ENCODE peak calls at places on chromosomes 13 and 19, in ten cellular contexts. One of them, this sample, is unnamed.

GRCh38 chr13:100382787-100383186 is 205.8 kb downstream of the GGACT start:
- DNase-seq in Calu3: no peak
- DNase-seq in upper lobe of right lung: no peak
- DNase-seq in fibroblast of pulmonary artery: peak
- DNase-seq in spleen: no peak
- DNase-seq in OCI-LY7: no peak
- DNase-seq in lower lobe of right lung: no peak
- DNase-seq in upper lobe of left lung: no peak
- DNase-seq in mammary epithelial cell: no peak
- DNase-seq in nephron progenitor cell: no peak
- DNase-seq in this sample: peak

GRCh38 chr19:58572818-58573657 is at the start of gene MZF1:
- DNase-seq in Calu3: peak
- DNase-seq in upper lobe of right lung: peak
- DNase-seq in fibroblast of pulmonary artery: peak
- DNase-seq in spleen: peak
- DNase-seq in OCI-LY7: peak
- DNase-seq in lower lobe of right lung: peak
- DNase-seq in upper lobe of left lung: peak
- DNase-seq in mammary epithelial cell: peak
- DNase-seq in nephron progenitor cell: peak
- DNase-seq in this sample: peak

GRCh38 chr13:73268306-73268705 is 209.5 kb downstream of the KLF5 start:
- DNase-seq in Calu3: no peak
- DNase-seq in upper lobe of right lung: no peak
- DNase-seq in fibroblast of pulmonary artery: peak
- DNase-seq in spleen: no peak
- DNase-seq in OCI-LY7: no peak
- DNase-seq in lower lobe of right lung: no peak
- DNase-seq in upper lobe of left lung: no peak
- DNase-seq in mammary epithelial cell: peak
- DNase-seq in nephron progenitor cell: no peak
- DNase-seq in this sample: peak

GRCh38 chr19:31110331-31110730 is 238.9 kb downstream of the TSHZ3 start:
- DNase-seq in Calu3: no peak
- DNase-seq in upper lobe of right lung: no peak
- DNase-seq in fibroblast of pulmonary artery: peak
- DNase-seq in spleen: no peak
- DNase-seq in OCI-LY7: no peak
- DNase-seq in lower lobe of right lung: no peak
- DNase-seq in upper lobe of left lung: no peak
- DNase-seq in mammary epithelial cell: peak
- DNase-seq in nephron progenitor cell: peak
- DNase-seq in this sample: peak

GRCh38 chr19:7833225-7834156 is 3.5 kb downstream of the EVI5L start:
- DNase-seq in Calu3: peak
- DNase-seq in upper lobe of right lung: peak
- DNase-seq in fibroblast of pulmonary artery: peak
- DNase-seq in spleen: peak
- DNase-seq in OCI-LY7: no peak
- DNase-seq in lower lobe of right lung: peak
- DNase-seq in upper lobe of left lung: peak
- DNase-seq in mammary epithelial cell: peak
- DNase-seq in nephron progenitor cell: no peak
- DNase-seq in this sample: peak

GRCh38 chr13:79435549-79435948 is 29.5 kb upstream of the RBM26 start:
- DNase-seq in Calu3: no peak
- DNase-seq in upper lobe of right lung: no peak
- DNase-seq in fibroblast of pulmonary artery: peak
- DNase-seq in spleen: no peak
- DNase-seq in OCI-LY7: no peak
- DNase-seq in lower lobe of right lung: no peak
- DNase-seq in upper lobe of left lung: no peak
- DNase-seq in mammary epithelial cell: peak
- DNase-seq in nephron progenitor cell: no peak
- DNase-seq in this sample: peak

GRCh38 chr19:35027009-35027408 is 3.3 kb upstream of the SCN1B start:
- DNase-seq in Calu3: no peak
- DNase-seq in upper lobe of right lung: no peak
- DNase-seq in fibroblast of pulmonary artery: no peak
- DNase-seq in spleen: no peak
- DNase-seq in OCI-LY7: no peak
- DNase-seq in lower lobe of right lung: no peak
- DNase-seq in upper lobe of left lung: no peak
- DNase-seq in mammary epithelial cell: no peak
- DNase-seq in nephron progenitor cell: no peak
- DNase-seq in this sample: no peak

GRCh38 chr13:77222000-77222690 is 104.7 kb downstream of the MYCBP2 start:
- DNase-seq in Calu3: no peak
- DNase-seq in upper lobe of right lung: no peak
- DNase-seq in fibroblast of pulmonary artery: no peak
- DNase-seq in spleen: no peak
- DNase-seq in OCI-LY7: no peak
- DNase-seq in lower lobe of right lung: no peak
- DNase-seq in upper lobe of left lung: no peak
- DNase-seq in mammary epithelial cell: no peak
- DNase-seq in nephron progenitor cell: no peak
- DNase-seq in this sample: no peak

GRCh38 chr19:48830088-48830487 is 6.2 kb downstream of the HSD17B14 start:
- DNase-seq in Calu3: no peak
- DNase-seq in upper lobe of right lung: no peak
- DNase-seq in fibroblast of pulmonary artery: no peak
- DNase-seq in spleen: no peak
- DNase-seq in OCI-LY7: no peak
- DNase-seq in lower lobe of right lung: no peak
- DNase-seq in upper lobe of left lung: no peak
- DNase-seq in mammary epithelial cell: no peak
- DNase-seq in nephron progenitor cell: no peak
- DNase-seq in this sample: no peak

DNA sequence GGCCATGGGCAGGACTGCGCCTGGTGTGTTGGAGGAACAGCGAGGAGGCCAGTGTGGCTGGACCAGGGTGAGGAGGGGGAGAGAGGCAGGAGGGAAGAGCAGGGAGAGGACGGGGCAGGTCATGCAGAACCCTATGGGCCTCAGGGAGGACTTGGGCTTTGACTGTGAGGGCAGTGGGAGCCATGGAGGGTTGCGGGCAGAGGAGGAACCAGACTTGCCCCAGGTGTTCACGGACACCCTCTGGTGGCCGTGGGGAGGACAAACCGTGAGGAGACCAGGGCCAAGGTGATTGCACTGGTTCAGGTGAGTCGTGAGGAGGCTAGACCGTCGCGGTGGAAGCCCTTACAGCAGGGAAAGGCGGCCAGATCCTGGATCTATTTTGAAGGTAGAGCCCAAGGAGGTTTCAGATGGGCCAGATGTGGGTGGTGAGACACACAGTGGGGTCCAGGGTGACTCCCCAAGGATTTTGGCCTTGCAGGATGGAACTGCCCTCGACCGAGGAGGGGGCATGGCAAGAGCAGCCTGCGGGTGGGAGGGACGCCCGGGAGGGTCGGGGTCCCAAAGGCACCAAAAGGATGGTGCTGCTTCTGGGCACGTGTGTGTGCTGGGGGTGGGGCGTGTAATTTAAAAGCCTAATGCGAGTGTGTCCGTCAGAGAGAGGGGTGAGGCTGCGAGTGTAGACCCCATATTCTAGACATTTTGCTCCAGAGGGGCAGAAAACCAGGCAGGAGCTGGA is 2.7 kb upstream of the REXO1 start:
- DNase-seq in Calu3: peak
- DNase-seq in upper lobe of right lung: no peak
- DNase-seq in fibroblast of pulmonary artery: no peak
- DNase-seq in spleen: peak
- DNase-seq in OCI-LY7: no peak
- DNase-seq in lower lobe of right lung: no peak
- DNase-seq in upper lobe of left lung: no peak
- DNase-seq in mammary epithelial cell: no peak
- DNase-seq in nephron progenitor cell: no peak
- DNase-seq in this sample: no peak
- TF ChIP-seq CTCF in Calu3: no peak
- TF ChIP-seq CTCF in upper lobe of right lung: no peak
- TF ChIP-seq CTCF in fibroblast of pulmonary artery: no peak
- TF ChIP-seq CTCF in spleen: no peak
- TF ChIP-seq CTCF in OCI-LY7: peak
- TF ChIP-seq CTCF in lower lobe of right lung: no peak
- TF ChIP-seq CTCF in upper lobe of left lung: no peak
- TF ChIP-seq CTCF in mammary epithelial cell: peak
- TF ChIP-seq CTCF in nephron progenitor cell: no peak
- TF ChIP-seq CTCF in this sample: no peak

DNA sequence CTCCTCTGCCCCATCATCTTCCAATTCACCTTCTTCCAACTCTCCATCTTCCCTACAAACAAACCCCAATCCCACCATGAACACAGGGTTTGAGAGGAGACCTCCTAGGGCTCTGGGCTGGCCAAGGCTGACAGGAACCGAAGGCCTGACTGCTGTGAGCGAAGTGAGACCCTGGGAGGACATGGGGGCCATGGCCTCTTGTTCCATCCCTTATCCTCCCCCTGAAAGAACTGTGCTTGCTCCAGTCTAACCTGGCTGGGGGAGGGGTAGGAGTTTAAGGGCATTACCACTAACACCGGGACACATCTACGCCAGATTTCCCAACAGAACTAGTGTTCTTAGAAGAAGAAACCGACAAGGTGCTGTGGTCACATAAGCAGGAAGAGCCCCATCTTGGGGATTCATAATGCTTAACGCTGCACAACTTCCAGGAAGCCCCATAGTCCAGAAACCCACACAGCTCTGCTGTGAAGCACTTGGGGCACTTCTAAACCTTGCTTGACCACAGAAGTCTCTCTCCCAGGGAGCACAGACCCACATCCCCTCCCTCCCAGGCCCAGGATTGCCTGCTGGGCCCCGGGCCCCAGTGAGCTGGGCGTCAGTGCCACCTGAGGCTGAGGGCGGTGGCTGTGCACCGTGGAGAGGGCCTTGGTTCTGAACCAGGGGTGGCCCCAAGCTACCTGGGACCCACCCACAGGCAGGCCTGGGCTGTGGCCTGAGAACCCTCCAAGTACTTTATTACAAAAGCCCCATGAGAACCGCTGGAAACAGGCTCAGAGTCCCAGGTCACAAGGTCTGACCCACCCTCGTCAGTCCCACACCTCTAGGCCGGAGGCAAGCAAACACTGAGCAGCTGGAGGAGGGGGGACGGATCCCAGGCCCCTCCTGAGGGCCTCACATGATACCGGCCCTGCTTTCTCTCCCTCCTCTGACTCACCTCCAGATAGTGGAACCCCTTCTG is 18.7 kb downstream of the ZC3H4 start:
- DNase-seq in Calu3: peak
- DNase-seq in upper lobe of right lung: peak
- DNase-seq in fibroblast of pulmonary artery: no peak
- DNase-seq in spleen: peak
- DNase-seq in OCI-LY7: no peak
- DNase-seq in lower lobe of right lung: peak
- DNase-seq in upper lobe of left lung: peak
- DNase-seq in mammary epithelial cell: no peak
- DNase-seq in nephron progenitor cell: no peak
- DNase-seq in this sample: no peak
- TF ChIP-seq CTCF in Calu3: no peak
- TF ChIP-seq CTCF in upper lobe of right lung: no peak
- TF ChIP-seq CTCF in fibroblast of pulmonary artery: no peak
- TF ChIP-seq CTCF in spleen: no peak
- TF ChIP-seq CTCF in OCI-LY7: no peak
- TF ChIP-seq CTCF in lower lobe of right lung: no peak
- TF ChIP-seq CTCF in upper lobe of left lung: no peak
- TF ChIP-seq CTCF in mammary epithelial cell: no peak
- TF ChIP-seq CTCF in nephron progenitor cell: no peak
- TF ChIP-seq CTCF in this sample: no peak

DNA sequence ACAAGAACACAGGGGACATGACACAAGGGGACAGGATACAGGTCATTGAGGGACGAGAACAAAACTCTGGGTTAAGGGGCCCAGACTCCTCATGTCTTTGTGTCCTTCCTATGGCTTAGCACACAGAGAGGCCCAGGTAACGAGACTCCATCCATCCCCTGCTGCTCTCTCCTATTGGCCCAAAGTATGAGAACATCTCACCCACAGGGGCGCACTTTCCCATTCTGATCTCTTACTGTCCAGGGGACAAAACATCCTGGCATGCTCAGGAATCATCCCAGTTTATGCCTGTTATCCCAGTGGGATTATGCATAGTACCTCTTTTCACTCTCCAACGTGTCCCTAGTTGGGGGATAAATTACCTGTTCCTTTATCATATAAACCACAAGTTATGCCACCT is 19.2 kb downstream of the C13orf42 start:
- DNase-seq in Calu3: no peak
- DNase-seq in upper lobe of right lung: no peak
- DNase-seq in fibroblast of pulmonary artery: no peak
- DNase-seq in spleen: no peak
- DNase-seq in OCI-LY7: no peak
- DNase-seq in lower lobe of right lung: no peak
- DNase-seq in upper lobe of left lung: no peak
- DNase-seq in mammary epithelial cell: no peak
- DNase-seq in nephron progenitor cell: no peak
- DNase-seq in this sample: no peak
- TF ChIP-seq CTCF in Calu3: no peak
- TF ChIP-seq CTCF in upper lobe of right lung: no peak
- TF ChIP-seq CTCF in fibroblast of pulmonary artery: no peak
- TF ChIP-seq CTCF in spleen: no peak
- TF ChIP-seq CTCF in OCI-LY7: no peak
- TF ChIP-seq CTCF in lower lobe of right lung: no peak
- TF ChIP-seq CTCF in upper lobe of left lung: no peak
- TF ChIP-seq CTCF in mammary epithelial cell: no peak
- TF ChIP-seq CTCF in nephron progenitor cell: no peak
- TF ChIP-seq CTCF in this sample: no peak

DNA sequence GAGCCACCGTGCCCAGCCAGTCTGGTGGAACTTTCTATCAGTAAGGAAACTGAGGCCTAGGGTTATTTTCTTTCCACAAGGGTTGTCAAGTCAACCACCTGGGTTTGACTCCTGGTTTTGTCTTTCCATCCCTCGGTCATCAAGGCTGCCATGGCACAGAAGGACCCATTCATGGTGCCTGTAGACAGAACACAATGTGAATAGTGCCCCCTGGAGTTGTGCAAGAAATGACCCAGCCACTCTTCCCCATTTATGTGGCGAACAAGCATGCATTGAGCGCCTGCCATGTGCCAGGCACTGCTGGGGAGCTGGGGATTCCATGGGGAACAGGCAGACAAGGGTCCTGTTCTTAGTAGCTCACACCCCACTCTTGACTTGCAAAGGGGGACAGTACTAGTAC is 4.1 kb downstream of the SMARCA4 start:
- DNase-seq in Calu3: no peak
- DNase-seq in upper lobe of right lung: no peak
- DNase-seq in fibroblast of pulmonary artery: no peak
- DNase-seq in spleen: no peak
- DNase-seq in OCI-LY7: no peak
- DNase-seq in lower lobe of right lung: no peak
- DNase-seq in upper lobe of left lung: no peak
- DNase-seq in mammary epithelial cell: no peak
- DNase-seq in nephron progenitor cell: no peak
- DNase-seq in this sample: no peak
- TF ChIP-seq CTCF in Calu3: no peak
- TF ChIP-seq CTCF in upper lobe of right lung: no peak
- TF ChIP-seq CTCF in fibroblast of pulmonary artery: no peak
- TF ChIP-seq CTCF in spleen: no peak
- TF ChIP-seq CTCF in OCI-LY7: peak
- TF ChIP-seq CTCF in lower lobe of right lung: no peak
- TF ChIP-seq CTCF in upper lobe of left lung: no peak
- TF ChIP-seq CTCF in mammary epithelial cell: no peak
- TF ChIP-seq CTCF in nephron progenitor cell: no peak
- TF ChIP-seq CTCF in this sample: no peak

GRCh38 chr13:41544824-41545707 is 87.7 kb downstream of the RGCC start:
- DNase-seq in Calu3: no peak
- DNase-seq in upper lobe of right lung: no peak
- DNase-seq in fibroblast of pulmonary artery: no peak
- DNase-seq in spleen: no peak
- DNase-seq in OCI-LY7: no peak
- DNase-seq in lower lobe of right lung: no peak
- DNase-seq in upper lobe of left lung: no peak
- DNase-seq in mammary epithelial cell: peak
- DNase-seq in nephron progenitor cell: no peak
- DNase-seq in this sample: peak
- TF ChIP-seq CTCF in Calu3: no peak
- TF ChIP-seq CTCF in upper lobe of right lung: no peak
- TF ChIP-seq CTCF in fibroblast of pulmonary artery: no peak
- TF ChIP-seq CTCF in spleen: no peak
- TF ChIP-seq CTCF in OCI-LY7: no peak
- TF ChIP-seq CTCF in lower lobe of right lung: no peak
- TF ChIP-seq CTCF in upper lobe of left lung: no peak
- TF ChIP-seq CTCF in mammary epithelial cell: no peak
- TF ChIP-seq CTCF in nephron progenitor cell: no peak
- TF ChIP-seq CTCF in this sample: no peak